ENCODE peak calls at places on chromosomes 2 and 18, in ten cellular contexts. One of them, this sample, is unnamed.

GRCh38 chr2:236943068-236943467 is 142.6 kb upstream of the COPS8 start:
- DNase-seq in epithelial cell of esophagus: no peak
- DNase-seq in anterior cingulate cortex: no peak
- DNase-seq in activated CD4-positive, CD25-positive, alpha-beta regulatory T cell: no peak
- DNase-seq in EL: no peak
- DNase-seq in activated CD8-positive, alpha-beta memory T cell treated with anti-CD3 and anti-CD28 coated beads, Interleukin-2, amount 50 U/mL, for 48 hours: no peak
- DNase-seq in stimulated activated CD8-positive, alpha-beta memory T cell treated with anti-CD3 and anti-CD28 coated beads, Interleukin-7, amount 100 ng/mL, for 1 hour: no peak
- DNase-seq in A673: no peak
- DNase-seq in renal cortical epithelial cell: no peak
- DNase-seq in ACHN: no peak
- DNase-seq in this sample: no peak

GRCh38 chr2:225013432-225014048 is 28.7 kb downstream of the DOCK10 start:
- DNase-seq in epithelial cell of esophagus: no peak
- DNase-seq in anterior cingulate cortex: no peak
- DNase-seq in activated CD4-positive, CD25-positive, alpha-beta regulatory T cell: no peak
- DNase-seq in EL: no peak
- DNase-seq in activated CD8-positive, alpha-beta memory T cell treated with anti-CD3 and anti-CD28 coated beads, Interleukin-2, amount 50 U/mL, for 48 hours: no peak
- DNase-seq in stimulated activated CD8-positive, alpha-beta memory T cell treated with anti-CD3 and anti-CD28 coated beads, Interleukin-7, amount 100 ng/mL, for 1 hour: no peak
- DNase-seq in A673: no peak
- DNase-seq in renal cortical epithelial cell: peak; percentile 41
- DNase-seq in ACHN: peak; percentile 62
- DNase-seq in this sample: no peak

GRCh38 chr18:22604986-22605421 is 187.3 kb upstream of the CTAGE1 start:
- DNase-seq in epithelial cell of esophagus: peak; percentile 73
- DNase-seq in anterior cingulate cortex: no peak
- DNase-seq in activated CD4-positive, CD25-positive, alpha-beta regulatory T cell: no peak
- DNase-seq in EL: no peak
- DNase-seq in activated CD8-positive, alpha-beta memory T cell treated with anti-CD3 and anti-CD28 coated beads, Interleukin-2, amount 50 U/mL, for 48 hours: no peak
- DNase-seq in stimulated activated CD8-positive, alpha-beta memory T cell treated with anti-CD3 and anti-CD28 coated beads, Interleukin-7, amount 100 ng/mL, for 1 hour: no peak
- DNase-seq in A673: no peak
- DNase-seq in renal cortical epithelial cell: no peak
- DNase-seq in ACHN: no peak
- DNase-seq in this sample: no peak

GRCh38 chr2:205872716-205873115 is 190.4 kb downstream of the NRP2 start:
- DNase-seq in epithelial cell of esophagus: no peak
- DNase-seq in anterior cingulate cortex: no peak
- DNase-seq in activated CD4-positive, CD25-positive, alpha-beta regulatory T cell: no peak
- DNase-seq in EL: no peak
- DNase-seq in activated CD8-positive, alpha-beta memory T cell treated with anti-CD3 and anti-CD28 coated beads, Interleukin-2, amount 50 U/mL, for 48 hours: no peak
- DNase-seq in stimulated activated CD8-positive, alpha-beta memory T cell treated with anti-CD3 and anti-CD28 coated beads, Interleukin-7, amount 100 ng/mL, for 1 hour: no peak
- DNase-seq in A673: no peak
- DNase-seq in renal cortical epithelial cell: no peak
- DNase-seq in ACHN: no peak
- DNase-seq in this sample: no peak

GRCh38 chr2:33482518-33482917 is 6.1 kb downstream of the RASGRP3 start:
- DNase-seq in epithelial cell of esophagus: no peak
- DNase-seq in anterior cingulate cortex: no peak
- DNase-seq in activated CD4-positive, CD25-positive, alpha-beta regulatory T cell: no peak
- DNase-seq in EL: no peak
- DNase-seq in activated CD8-positive, alpha-beta memory T cell treated with anti-CD3 and anti-CD28 coated beads, Interleukin-2, amount 50 U/mL, for 48 hours: no peak
- DNase-seq in stimulated activated CD8-positive, alpha-beta memory T cell treated with anti-CD3 and anti-CD28 coated beads, Interleukin-7, amount 100 ng/mL, for 1 hour: no peak
- DNase-seq in A673: no peak
- DNase-seq in renal cortical epithelial cell: no peak
- DNase-seq in ACHN: no peak
- DNase-seq in this sample: no peak

GRCh38 chr18:65587491-65587890 is 163.3 kb upstream of the CDH7 start:
- DNase-seq in epithelial cell of esophagus: peak; percentile 21
- DNase-seq in anterior cingulate cortex: no peak
- DNase-seq in activated CD4-positive, CD25-positive, alpha-beta regulatory T cell: no peak
- DNase-seq in EL: no peak
- DNase-seq in activated CD8-positive, alpha-beta memory T cell treated with anti-CD3 and anti-CD28 coated beads, Interleukin-2, amount 50 U/mL, for 48 hours: no peak
- DNase-seq in stimulated activated CD8-positive, alpha-beta memory T cell treated with anti-CD3 and anti-CD28 coated beads, Interleukin-7, amount 100 ng/mL, for 1 hour: no peak
- DNase-seq in A673: no peak
- DNase-seq in renal cortical epithelial cell: no peak
- DNase-seq in ACHN: no peak
- DNase-seq in this sample: no peak

GRCh38 chr2:136402281-136402680 is 284.3 kb upstream of the CXCR4 start:
- DNase-seq in epithelial cell of esophagus: no peak
- DNase-seq in anterior cingulate cortex: no peak
- DNase-seq in activated CD4-positive, CD25-positive, alpha-beta regulatory T cell: no peak
- DNase-seq in EL: no peak
- DNase-seq in activated CD8-positive, alpha-beta memory T cell treated with anti-CD3 and anti-CD28 coated beads, Interleukin-2, amount 50 U/mL, for 48 hours: peak; percentile 10
- DNase-seq in stimulated activated CD8-positive, alpha-beta memory T cell treated with anti-CD3 and anti-CD28 coated beads, Interleukin-7, amount 100 ng/mL, for 1 hour: no peak
- DNase-seq in A673: no peak
- DNase-seq in renal cortical epithelial cell: no peak
- DNase-seq in ACHN: no peak
- DNase-seq in this sample: no peak

GRCh38 chr2:118576109-118576855 is 271.2 kb downstream of the EN1 start:
- DNase-seq in epithelial cell of esophagus: no peak
- DNase-seq in anterior cingulate cortex: no peak
- DNase-seq in activated CD4-positive, CD25-positive, alpha-beta regulatory T cell: no peak
- DNase-seq in EL: no peak
- DNase-seq in activated CD8-positive, alpha-beta memory T cell treated with anti-CD3 and anti-CD28 coated beads, Interleukin-2, amount 50 U/mL, for 48 hours: no peak
- DNase-seq in stimulated activated CD8-positive, alpha-beta memory T cell treated with anti-CD3 and anti-CD28 coated beads, Interleukin-7, amount 100 ng/mL, for 1 hour: no peak
- DNase-seq in A673: no peak
- DNase-seq in renal cortical epithelial cell: peak; percentile 27
- DNase-seq in ACHN: no peak
- DNase-seq in this sample: no peak

GRCh38 chr18:62716679-62717058 is 1.3 kb downstream of the PHLPP1 start:
- DNase-seq in epithelial cell of esophagus: no peak
- DNase-seq in anterior cingulate cortex: peak; percentile 24
- DNase-seq in activated CD4-positive, CD25-positive, alpha-beta regulatory T cell: no peak
- DNase-seq in EL: peak; percentile 46
- DNase-seq in activated CD8-positive, alpha-beta memory T cell treated with anti-CD3 and anti-CD28 coated beads, Interleukin-2, amount 50 U/mL, for 48 hours: peak; percentile 71
- DNase-seq in stimulated activated CD8-positive, alpha-beta memory T cell treated with anti-CD3 and anti-CD28 coated beads, Interleukin-7, amount 100 ng/mL, for 1 hour: peak; percentile 5
- DNase-seq in A673: peak; percentile 66
- DNase-seq in renal cortical epithelial cell: no peak
- DNase-seq in ACHN: peak; percentile 34
- DNase-seq in this sample: no peak

GRCh38 chr2:18454692-18455255 is 105.7 kb downstream of the RDH14 start:
- DNase-seq in epithelial cell of esophagus: no peak
- DNase-seq in anterior cingulate cortex: no peak
- DNase-seq in activated CD4-positive, CD25-positive, alpha-beta regulatory T cell: no peak
- DNase-seq in EL: no peak
- DNase-seq in activated CD8-positive, alpha-beta memory T cell treated with anti-CD3 and anti-CD28 coated beads, Interleukin-2, amount 50 U/mL, for 48 hours: no peak
- DNase-seq in stimulated activated CD8-positive, alpha-beta memory T cell treated with anti-CD3 and anti-CD28 coated beads, Interleukin-7, amount 100 ng/mL, for 1 hour: no peak
- DNase-seq in A673: no peak
- DNase-seq in renal cortical epithelial cell: no peak
- DNase-seq in ACHN: no peak
- DNase-seq in this sample: no peak

GRCh38 chr18:62865498-62865897 is 150.2 kb downstream of the PHLPP1 start:
- DNase-seq in epithelial cell of esophagus: no peak
- DNase-seq in anterior cingulate cortex: no peak
- DNase-seq in activated CD4-positive, CD25-positive, alpha-beta regulatory T cell: no peak
- DNase-seq in EL: no peak
- DNase-seq in activated CD8-positive, alpha-beta memory T cell treated with anti-CD3 and anti-CD28 coated beads, Interleukin-2, amount 50 U/mL, for 48 hours: no peak
- DNase-seq in stimulated activated CD8-positive, alpha-beta memory T cell treated with anti-CD3 and anti-CD28 coated beads, Interleukin-7, amount 100 ng/mL, for 1 hour: no peak
- DNase-seq in A673: no peak
- DNase-seq in renal cortical epithelial cell: no peak
- DNase-seq in ACHN: no peak
- DNase-seq in this sample: no peak

GRCh38 chr2:12587228-12587627 is 129.5 kb upstream of the TRIB2 start:
- DNase-seq in epithelial cell of esophagus: no peak
- DNase-seq in anterior cingulate cortex: no peak
- DNase-seq in activated CD4-positive, CD25-positive, alpha-beta regulatory T cell: no peak
- DNase-seq in EL: no peak
- DNase-seq in activated CD8-positive, alpha-beta memory T cell treated with anti-CD3 and anti-CD28 coated beads, Interleukin-2, amount 50 U/mL, for 48 hours: no peak
- DNase-seq in stimulated activated CD8-positive, alpha-beta memory T cell treated with anti-CD3 and anti-CD28 coated beads, Interleukin-7, amount 100 ng/mL, for 1 hour: no peak
- DNase-seq in A673: no peak
- DNase-seq in renal cortical epithelial cell: no peak
- DNase-seq in ACHN: no peak
- DNase-seq in this sample: no peak

GRCh38 chr18:55014095-55014494 is 54.8 kb upstream of the CCDC68 start:
- DNase-seq in epithelial cell of esophagus: peak; percentile 17
- DNase-seq in anterior cingulate cortex: no peak
- DNase-seq in activated CD4-positive, CD25-positive, alpha-beta regulatory T cell: no peak
- DNase-seq in EL: no peak
- DNase-seq in activated CD8-positive, alpha-beta memory T cell treated with anti-CD3 and anti-CD28 coated beads, Interleukin-2, amount 50 U/mL, for 48 hours: no peak
- DNase-seq in stimulated activated CD8-positive, alpha-beta memory T cell treated with anti-CD3 and anti-CD28 coated beads, Interleukin-7, amount 100 ng/mL, for 1 hour: no peak
- DNase-seq in A673: no peak
- DNase-seq in renal cortical epithelial cell: no peak
- DNase-seq in ACHN: no peak
- DNase-seq in this sample: no peak

GRCh38 chr2:25697559-25698341 is 24.4 kb upstream of the DTNB start:
- DNase-seq in epithelial cell of esophagus: no peak
- DNase-seq in anterior cingulate cortex: no peak
- DNase-seq in activated CD4-positive, CD25-positive, alpha-beta regulatory T cell: no peak
- DNase-seq in EL: no peak
- DNase-seq in activated CD8-positive, alpha-beta memory T cell treated with anti-CD3 and anti-CD28 coated beads, Interleukin-2, amount 50 U/mL, for 48 hours: no peak
- DNase-seq in stimulated activated CD8-positive, alpha-beta memory T cell treated with anti-CD3 and anti-CD28 coated beads, Interleukin-7, amount 100 ng/mL, for 1 hour: no peak
- DNase-seq in A673: no peak
- DNase-seq in renal cortical epithelial cell: no peak
- DNase-seq in ACHN: no peak
- DNase-seq in this sample: no peak

GRCh38 chr2:11097988-11098387 is 57.3 kb upstream of the SLC66A3 start:
- DNase-seq in epithelial cell of esophagus: no peak
- DNase-seq in anterior cingulate cortex: no peak
- DNase-seq in activated CD4-positive, CD25-positive, alpha-beta regulatory T cell: no peak
- DNase-seq in EL: no peak
- DNase-seq in activated CD8-positive, alpha-beta memory T cell treated with anti-CD3 and anti-CD28 coated beads, Interleukin-2, amount 50 U/mL, for 48 hours: no peak
- DNase-seq in stimulated activated CD8-positive, alpha-beta memory T cell treated with anti-CD3 and anti-CD28 coated beads, Interleukin-7, amount 100 ng/mL, for 1 hour: no peak
- DNase-seq in A673: no peak
- DNase-seq in renal cortical epithelial cell: no peak
- DNase-seq in ACHN: no peak
- DNase-seq in this sample: no peak

GRCh38 chr2:127609818-127610217 is 36.1 kb upstream of the GPR17 start:
- DNase-seq in epithelial cell of esophagus: no peak
- DNase-seq in anterior cingulate cortex: no peak
- DNase-seq in activated CD4-positive, CD25-positive, alpha-beta regulatory T cell: no peak
- DNase-seq in EL: no peak
- DNase-seq in activated CD8-positive, alpha-beta memory T cell treated with anti-CD3 and anti-CD28 coated beads, Interleukin-2, amount 50 U/mL, for 48 hours: peak; percentile 37
- DNase-seq in stimulated activated CD8-positive, alpha-beta memory T cell treated with anti-CD3 and anti-CD28 coated beads, Interleukin-7, amount 100 ng/mL, for 1 hour: no peak
- DNase-seq in A673: no peak
- DNase-seq in renal cortical epithelial cell: no peak
- DNase-seq in ACHN: no peak
- DNase-seq in this sample: no peak

GRCh38 chr18:1017679-1018078 is 113.0 kb downstream of the ADCYAP1 start:
- DNase-seq in epithelial cell of esophagus: no peak
- DNase-seq in anterior cingulate cortex: no peak
- DNase-seq in activated CD4-positive, CD25-positive, alpha-beta regulatory T cell: no peak
- DNase-seq in EL: no peak
- DNase-seq in activated CD8-positive, alpha-beta memory T cell treated with anti-CD3 and anti-CD28 coated beads, Interleukin-2, amount 50 U/mL, for 48 hours: no peak
- DNase-seq in stimulated activated CD8-positive, alpha-beta memory T cell treated with anti-CD3 and anti-CD28 coated beads, Interleukin-7, amount 100 ng/mL, for 1 hour: no peak
- DNase-seq in A673: no peak
- DNase-seq in renal cortical epithelial cell: no peak
- DNase-seq in ACHN: no peak
- DNase-seq in this sample: no peak

GRCh38 chr2:120283649-120284048 is 31.0 kb downstream of the RALB start:
- DNase-seq in epithelial cell of esophagus: no peak
- DNase-seq in anterior cingulate cortex: no peak
- DNase-seq in activated CD4-positive, CD25-positive, alpha-beta regulatory T cell: no peak
- DNase-seq in EL: peak; percentile 13
- DNase-seq in activated CD8-positive, alpha-beta memory T cell treated with anti-CD3 and anti-CD28 coated beads, Interleukin-2, amount 50 U/mL, for 48 hours: no peak
- DNase-seq in stimulated activated CD8-positive, alpha-beta memory T cell treated with anti-CD3 and anti-CD28 coated beads, Interleukin-7, amount 100 ng/mL, for 1 hour: no peak
- DNase-seq in A673: no peak
- DNase-seq in renal cortical epithelial cell: peak; percentile 38
- DNase-seq in ACHN: no peak
- DNase-seq in this sample: no peak

GRCh38 chr18:76394780-76395476 is 100.1 kb downstream of the ZNF516 start:
- DNase-seq in epithelial cell of esophagus: peak; percentile 95
- DNase-seq in anterior cingulate cortex: no peak
- DNase-seq in activated CD4-positive, CD25-positive, alpha-beta regulatory T cell: no peak
- DNase-seq in EL: peak; percentile 33
- DNase-seq in activated CD8-positive, alpha-beta memory T cell treated with anti-CD3 and anti-CD28 coated beads, Interleukin-2, amount 50 U/mL, for 48 hours: peak; percentile 40
- DNase-seq in stimulated activated CD8-positive, alpha-beta memory T cell treated with anti-CD3 and anti-CD28 coated beads, Interleukin-7, amount 100 ng/mL, for 1 hour: no peak
- DNase-seq in A673: peak; percentile 18
- DNase-seq in renal cortical epithelial cell: peak; percentile 78
- DNase-seq in ACHN: no peak
- DNase-seq in this sample: peak; percentile 67